ENCODE peak calls at places on chromosomes 12 and 14, in eight cellular contexts. One of them, this sample, is unnamed.

GRCh38 chr14:38311655-38312054 is 55.8 kb upstream of the CLEC14A start:
- DNase-seq in naive thymus-derived CD4-positive, alpha-beta T cell: no peak
- DNase-seq in LoVo: no peak
- DNase-seq in T-cell: no peak
- DNase-seq in left ventricle myocardium superior: no peak
- DNase-seq in HFF-Myc: no peak
- DNase-seq in AG20443: no peak
- DNase-seq in DMS79: no peak
- DNase-seq in this sample: no peak

GRCh38 chr12:56838602-56839488 is 75.7 kb downstream of the HSD17B6 start:
- DNase-seq in naive thymus-derived CD4-positive, alpha-beta T cell: no peak
- DNase-seq in DMS79: no peak
- DNase-seq in left ventricle myocardium superior: no peak
- DNase-seq in T-cell: no peak
- DNase-seq in AG20443: no peak
- DNase-seq in HFF-Myc: no peak
- DNase-seq in LoVo: no peak
- DNase-seq in this sample: no peak

GRCh38 chr12:108495054-108495453 is 20.0 kb upstream of the FICD start:
- DNase-seq in HFF-Myc: no peak
- DNase-seq in naive thymus-derived CD4-positive, alpha-beta T cell: no peak
- DNase-seq in AG20443: peak; percentile 28
- DNase-seq in DMS79: no peak
- DNase-seq in LoVo: no peak
- DNase-seq in left ventricle myocardium superior: no peak
- DNase-seq in T-cell: no peak
- DNase-seq in this sample: peak; percentile 39

GRCh38 chr14:49405291-49405690 is 180.9 kb downstream of the RPS29 start:
- DNase-seq in naive thymus-derived CD4-positive, alpha-beta T cell: no peak
- DNase-seq in DMS79: no peak
- DNase-seq in AG20443: peak; percentile 9
- DNase-seq in LoVo: no peak
- DNase-seq in left ventricle myocardium superior: no peak
- DNase-seq in T-cell: no peak
- DNase-seq in HFF-Myc: no peak
- DNase-seq in this sample: peak; percentile 15

GRCh38 chr12:101962486-101962885 is 85.1 kb downstream of the DRAM1 start:
- DNase-seq in left ventricle myocardium superior: no peak
- DNase-seq in T-cell: no peak
- DNase-seq in DMS79: no peak
- DNase-seq in AG20443: peak; percentile 41
- DNase-seq in HFF-Myc: no peak
- DNase-seq in LoVo: no peak
- DNase-seq in naive thymus-derived CD4-positive, alpha-beta T cell: no peak
- DNase-seq in this sample: no peak

GRCh38 chr12:5798242-5799015 is 146.6 kb downstream of the ANO2 start:
- DNase-seq in naive thymus-derived CD4-positive, alpha-beta T cell: no peak
- DNase-seq in left ventricle myocardium superior: no peak
- DNase-seq in AG20443: no peak
- DNase-seq in LoVo: no peak
- DNase-seq in HFF-Myc: no peak
- DNase-seq in T-cell: no peak
- DNase-seq in DMS79: no peak
- DNase-seq in this sample: no peak

GRCh38 chr14:40694026-40694425 is 912.6 kb upstream of the LRFN5 start:
- DNase-seq in naive thymus-derived CD4-positive, alpha-beta T cell: no peak
- DNase-seq in AG20443: no peak
- DNase-seq in LoVo: no peak
- DNase-seq in T-cell: no peak
- DNase-seq in left ventricle myocardium superior: no peak
- DNase-seq in HFF-Myc: no peak
- DNase-seq in DMS79: no peak
- DNase-seq in this sample: no peak

GRCh38 chr14:64303471-64303917 is 9.3 kb upstream of the ESR2 start:
- DNase-seq in left ventricle myocardium superior: no peak
- DNase-seq in AG20443: peak; percentile 70
- DNase-seq in HFF-Myc: peak; percentile 37
- DNase-seq in naive thymus-derived CD4-positive, alpha-beta T cell: peak; percentile 48
- DNase-seq in T-cell: no peak
- DNase-seq in DMS79: peak; percentile 73
- DNase-seq in LoVo: peak; percentile 72
- DNase-seq in this sample: peak; percentile 20

GRCh38 chr12:76666272-76666845 is 97.6 kb upstream of the ZDHHC17 start:
- DNase-seq in HFF-Myc: no peak
- DNase-seq in naive thymus-derived CD4-positive, alpha-beta T cell: no peak
- DNase-seq in left ventricle myocardium superior: no peak
- DNase-seq in T-cell: no peak
- DNase-seq in LoVo: no peak
- DNase-seq in DMS79: peak; percentile 74
- DNase-seq in AG20443: no peak
- DNase-seq in this sample: no peak

GRCh38 chr12:127245437-127245836 is 1021.5 kb upstream of the TMEM132C start:
- DNase-seq in HFF-Myc: no peak
- DNase-seq in DMS79: no peak
- DNase-seq in left ventricle myocardium superior: no peak
- DNase-seq in naive thymus-derived CD4-positive, alpha-beta T cell: no peak
- DNase-seq in T-cell: no peak
- DNase-seq in AG20443: no peak
- DNase-seq in LoVo: no peak
- DNase-seq in this sample: no peak

GRCh38 chr12:15534322-15534721 is 212.0 kb downstream of the PTPRO start:
- DNase-seq in DMS79: no peak
- DNase-seq in AG20443: no peak
- DNase-seq in naive thymus-derived CD4-positive, alpha-beta T cell: peak; percentile 42
- DNase-seq in LoVo: peak; percentile 80
- DNase-seq in left ventricle myocardium superior: no peak
- DNase-seq in T-cell: no peak
- DNase-seq in HFF-Myc: no peak
- DNase-seq in this sample: no peak

GRCh38 chr14:65258391-65258790 is 154.1 kb upstream of the FUT8 start:
- DNase-seq in HFF-Myc: no peak
- DNase-seq in LoVo: no peak
- DNase-seq in left ventricle myocardium superior: no peak
- DNase-seq in AG20443: peak; percentile 48
- DNase-seq in T-cell: no peak
- DNase-seq in DMS79: no peak
- DNase-seq in naive thymus-derived CD4-positive, alpha-beta T cell: no peak
- DNase-seq in this sample: no peak

GRCh38 chr12:26077915-26078314 is 46.9 kb downstream of the BHLHE41 start:
- DNase-seq in DMS79: no peak
- DNase-seq in LoVo: no peak
- DNase-seq in T-cell: no peak
- DNase-seq in AG20443: peak; percentile 20
- DNase-seq in naive thymus-derived CD4-positive, alpha-beta T cell: no peak
- DNase-seq in left ventricle myocardium superior: no peak
- DNase-seq in HFF-Myc: peak; percentile 25
- DNase-seq in this sample: no peak

GRCh38 chr14:100150932-100151587 is 8.4 kb downstream of the DEGS2 start:
- DNase-seq in T-cell: no peak
- DNase-seq in naive thymus-derived CD4-positive, alpha-beta T cell: no peak
- DNase-seq in AG20443: no peak
- DNase-seq in DMS79: peak; percentile 20
- DNase-seq in LoVo: no peak
- DNase-seq in HFF-Myc: no peak
- DNase-seq in left ventricle myocardium superior: no peak
- DNase-seq in this sample: no peak

GRCh38 chr12:8554451-8555195 is 13.9 kb upstream of the CLEC4E start:
- DNase-seq in LoVo: peak; percentile 38
- DNase-seq in HFF-Myc: peak; percentile 5
- DNase-seq in naive thymus-derived CD4-positive, alpha-beta T cell: no peak
- DNase-seq in AG20443: peak; percentile 16
- DNase-seq in T-cell: no peak
- DNase-seq in DMS79: no peak
- DNase-seq in left ventricle myocardium superior: no peak
- DNase-seq in this sample: peak; percentile 34

GRCh38 chr14:105745433-105746123 is 219.2 kb downstream of the TMEM121 start:
- DNase-seq in AG20443: no peak
- DNase-seq in LoVo: no peak
- DNase-seq in naive thymus-derived CD4-positive, alpha-beta T cell: no peak
- DNase-seq in left ventricle myocardium superior: no peak
- DNase-seq in HFF-Myc: no peak
- DNase-seq in T-cell: no peak
- DNase-seq in DMS79: no peak
- DNase-seq in this sample: no peak

GRCh38 chr14:102778616-102779351 is 1.5 kb downstream of the TRAF3 start:
- DNase-seq in DMS79: no peak
- DNase-seq in LoVo: no peak
- DNase-seq in left ventricle myocardium superior: no peak
- DNase-seq in HFF-Myc: no peak
- DNase-seq in AG20443: no peak
- DNase-seq in T-cell: no peak
- DNase-seq in naive thymus-derived CD4-positive, alpha-beta T cell: no peak
- DNase-seq in this sample: no peak

GRCh38 chr14:22220427-22220826 is 368.6 kb downstream of the DAD1 start:
- DNase-seq in AG20443: no peak
- DNase-seq in left ventricle myocardium superior: no peak
- DNase-seq in DMS79: no peak
- DNase-seq in LoVo: no peak
- DNase-seq in naive thymus-derived CD4-positive, alpha-beta T cell: no peak
- DNase-seq in HFF-Myc: no peak
- DNase-seq in T-cell: no peak
- DNase-seq in this sample: no peak

GRCh38 chr14:96567289-96567899 is 65.2 kb downstream of the PAPOLA start:
- DNase-seq in T-cell: no peak
- DNase-seq in HFF-Myc: no peak
- DNase-seq in DMS79: peak; percentile 27
- DNase-seq in left ventricle myocardium superior: no peak
- DNase-seq in LoVo: peak; percentile 12
- DNase-seq in AG20443: peak; percentile 40
- DNase-seq in naive thymus-derived CD4-positive, alpha-beta T cell: peak; percentile 30
- DNase-seq in this sample: no peak

GRCh38 chr12:131783915-131784541 is 44.2 kb upstream of the MMP17 start:
- DNase-seq in left ventricle myocardium superior: no peak
- DNase-seq in T-cell: no peak
- DNase-seq in DMS79: no peak
- DNase-seq in LoVo: no peak
- DNase-seq in naive thymus-derived CD4-positive, alpha-beta T cell: no peak
- DNase-seq in HFF-Myc: peak; percentile 83
- DNase-seq in AG20443: peak; percentile 64
- DNase-seq in this sample: peak; percentile 83

GRCh38 chr12:121033625-121034349 is 5.3 kb downstream of the OASL start:
- DNase-seq in naive thymus-derived CD4-positive, alpha-beta T cell: peak; percentile 13
- DNase-seq in DMS79: no peak
- DNase-seq in T-cell: peak; percentile 46
- DNase-seq in AG20443: no peak
- DNase-seq in HFF-Myc: no peak
- DNase-seq in left ventricle myocardium superior: no peak
- DNase-seq in LoVo: peak; percentile 62
- DNase-seq in this sample: peak; percentile 34